ENCODE peak calls at places on chromosomes 11 and 22, in four cellular contexts. One of them, this sample, is unnamed.

GRCh38 chr11:9341638-9342137 is 27.3 kb upstream of the TMEM41B start:
- ATAC-seq in GM23338: no peak
- ATAC-seq in Panc1: no peak
- ATAC-seq in HCT116: no peak
- ATAC-seq in this sample: no peak

GRCh38 chr11:2463766-2464277 is 19.0 kb downstream of the KCNQ1 start:
- ATAC-seq in GM23338: no peak
- ATAC-seq in Panc1: no peak
- ATAC-seq in HCT116: peak; percentile 31
- ATAC-seq in this sample: no peak

GRCh38 chr11:100999756-101000155 is 129.9 kb downstream of the PGR start:
- ATAC-seq in GM23338: no peak
- ATAC-seq in Panc1: no peak
- ATAC-seq in HCT116: no peak
- ATAC-seq in this sample: no peak

GRCh38 chr11:103988595-103988969 is 47.9 kb upstream of the DDI1 start:
- ATAC-seq in GM23338: no peak
- ATAC-seq in Panc1: no peak
- ATAC-seq in HCT116: no peak
- ATAC-seq in this sample: no peak

GRCh38 chr22:40434101-40434500 is 63.7 kb downstream of the SGSM3 start:
- ATAC-seq in GM23338: no peak
- ATAC-seq in Panc1: no peak
- ATAC-seq in HCT116: no peak
- ATAC-seq in this sample: no peak

GRCh38 chr22:38757464-38757757 is 1.6 kb upstream of the SUN2 start:
- ATAC-seq in GM23338: no peak
- ATAC-seq in Panc1: no peak
- ATAC-seq in HCT116: no peak
- ATAC-seq in this sample: no peak

GRCh38 chr22:33908201-33909074 is 11.8 kb downstream of the LARGE1 start:
- ATAC-seq in GM23338: no peak
- ATAC-seq in Panc1: no peak
- ATAC-seq in HCT116: no peak
- ATAC-seq in this sample: no peak

GRCh38 chr22:17980638-17981051 is 43.7 kb downstream of the MICAL3 start:
- ATAC-seq in GM23338: no peak
- ATAC-seq in Panc1: no peak
- ATAC-seq in HCT116: no peak
- ATAC-seq in this sample: peak; percentile 36

GRCh38 chr11:129436573-129436972 is 60.9 kb downstream of the BARX2 start:
- ATAC-seq in GM23338: no peak
- ATAC-seq in Panc1: no peak
- ATAC-seq in HCT116: no peak
- ATAC-seq in this sample: no peak

GRCh38 chr11:104238916-104239315 is 75.0 kb upstream of the PDGFD start:
- ATAC-seq in GM23338: no peak
- ATAC-seq in Panc1: no peak
- ATAC-seq in HCT116: no peak
- ATAC-seq in this sample: no peak

GRCh38 chr11:2380396-2380795 is 3.3 kb downstream of the CD81 start:
- ATAC-seq in GM23338: no peak
- ATAC-seq in Panc1: no peak
- ATAC-seq in HCT116: no peak
- ATAC-seq in this sample: no peak

GRCh38 chr11:65802841-65803240 is 16.0 kb downstream of the OVOL1 start:
- ATAC-seq in GM23338: no peak
- ATAC-seq in Panc1: no peak
- ATAC-seq in HCT116: no peak
- ATAC-seq in this sample: no peak

GRCh38 chr11:62665630-62666258 is 632 bp downstream of the CSKMT start:
- ATAC-seq in GM23338: peak; percentile 2
- ATAC-seq in Panc1: peak; percentile 7
- ATAC-seq in HCT116: peak; percentile 12
- ATAC-seq in this sample: peak; percentile 39
- TF ChIP-seq POLR2AphosphoS5 in GM23338: no peak
- TF ChIP-seq POLR2AphosphoS5 in Panc1: no peak
- TF ChIP-seq POLR2AphosphoS5 in HCT116: peak; percentile 54
- TF ChIP-seq POLR2AphosphoS5 in this sample: no peak

GRCh38 chr11:19595840-19596751 is 116.5 kb upstream of the NAV2 start:
- ATAC-seq in GM23338: no peak
- ATAC-seq in Panc1: peak; percentile 70
- ATAC-seq in HCT116: peak; percentile 20
- ATAC-seq in this sample: peak; percentile 73
- TF ChIP-seq POLR2AphosphoS5 in GM23338: no peak
- TF ChIP-seq POLR2AphosphoS5 in Panc1: no peak
- TF ChIP-seq POLR2AphosphoS5 in HCT116: no peak
- TF ChIP-seq POLR2AphosphoS5 in this sample: peak; percentile 41

GRCh38 chr22:49139492-49140151 is 688.1 kb downstream of the BRD1 start:
- ATAC-seq in GM23338: no peak
- ATAC-seq in Panc1: no peak
- ATAC-seq in HCT116: no peak
- ATAC-seq in this sample: no peak

GRCh38 chr22:49136041-49136815 is 691.4 kb downstream of the BRD1 start:
- ATAC-seq in GM23338: no peak
- ATAC-seq in Panc1: no peak
- ATAC-seq in HCT116: no peak
- ATAC-seq in this sample: no peak

GRCh38 chr22:49136816-49137180 is 690.9 kb downstream of the BRD1 start:
- ATAC-seq in GM23338: no peak
- ATAC-seq in Panc1: no peak
- ATAC-seq in HCT116: no peak
- ATAC-seq in this sample: no peak

GRCh38 chr22:49137216-49137840 is 690.3 kb downstream of the BRD1 start:
- ATAC-seq in GM23338: no peak
- ATAC-seq in Panc1: no peak
- ATAC-seq in HCT116: no peak
- ATAC-seq in this sample: no peak

DNA sequence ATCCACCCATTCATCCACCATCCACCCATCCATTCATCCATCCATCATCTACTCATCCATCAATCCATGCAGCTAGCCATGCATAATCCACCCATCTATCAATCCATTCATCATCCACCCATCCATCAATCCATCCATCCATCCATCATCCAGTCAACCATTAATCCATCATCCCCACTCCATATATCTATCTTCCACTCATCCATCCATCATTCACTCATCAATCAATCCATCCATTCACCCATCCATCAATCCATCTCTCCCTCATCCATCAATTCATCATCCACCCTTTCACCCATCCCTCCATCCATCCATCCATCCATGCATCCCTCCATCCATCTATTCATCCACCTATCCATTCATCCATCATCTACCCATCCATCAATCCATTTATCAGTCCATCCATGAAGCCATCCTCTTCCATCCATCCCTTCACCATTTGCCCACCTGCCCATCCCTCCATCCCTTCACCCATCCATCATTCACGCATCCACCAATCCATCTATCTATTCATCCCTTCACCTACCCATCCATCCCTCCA is 689.4 kb downstream of the BRD1 start:
- ATAC-seq in GM23338: no peak
- ATAC-seq in Panc1: no peak
- ATAC-seq in HCT116: no peak
- ATAC-seq in this sample: no peak
- TF ChIP-seq POLR2AphosphoS5 in GM23338: no peak
- TF ChIP-seq POLR2AphosphoS5 in Panc1: no peak
- TF ChIP-seq POLR2AphosphoS5 in HCT116: no peak
- TF ChIP-seq POLR2AphosphoS5 in this sample: no peak

GRCh38 chr11:73317373-73317772 is 9.3 kb downstream of the ARHGEF17 start:
- ATAC-seq in GM23338: no peak
- ATAC-seq in Panc1: no peak
- ATAC-seq in HCT116: no peak
- ATAC-seq in this sample: peak; percentile 52
- TF ChIP-seq POLR2AphosphoS5 in GM23338: no peak
- TF ChIP-seq POLR2AphosphoS5 in Panc1: no peak
- TF ChIP-seq POLR2AphosphoS5 in HCT116: no peak
- TF ChIP-seq POLR2AphosphoS5 in this sample: peak; percentile 95

DNA sequence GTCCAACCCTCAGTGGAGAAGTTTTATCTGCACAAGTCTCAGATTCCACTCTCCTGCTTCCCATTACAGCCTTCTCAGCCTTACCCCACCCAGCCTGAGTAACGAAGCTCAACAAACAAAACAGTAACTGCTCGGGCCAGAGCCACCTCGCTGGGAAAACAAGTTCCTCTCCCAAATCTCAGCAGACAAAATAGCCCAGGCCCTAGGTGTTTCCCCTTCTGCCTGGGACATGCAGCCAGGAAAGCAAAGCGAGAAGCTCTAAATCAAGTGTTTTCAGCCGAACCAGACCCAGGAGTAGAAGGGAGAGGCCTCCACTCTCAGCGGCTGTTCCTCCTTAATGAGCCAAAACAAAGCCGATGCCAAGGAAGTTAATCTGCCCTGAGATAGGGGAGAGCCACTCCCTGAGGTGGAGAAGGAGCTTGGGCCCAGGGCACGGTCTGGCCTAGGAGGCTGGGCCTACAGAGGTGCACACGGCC is 44.0 kb downstream of the LIF start:
- ATAC-seq in GM23338: no peak
- ATAC-seq in Panc1: no peak
- ATAC-seq in HCT116: no peak
- ATAC-seq in this sample: peak; percentile 18
- TF ChIP-seq POLR2AphosphoS5 in GM23338: no peak
- TF ChIP-seq POLR2AphosphoS5 in Panc1: no peak
- TF ChIP-seq POLR2AphosphoS5 in HCT116: no peak
- TF ChIP-seq POLR2AphosphoS5 in this sample: no peak

DNA sequence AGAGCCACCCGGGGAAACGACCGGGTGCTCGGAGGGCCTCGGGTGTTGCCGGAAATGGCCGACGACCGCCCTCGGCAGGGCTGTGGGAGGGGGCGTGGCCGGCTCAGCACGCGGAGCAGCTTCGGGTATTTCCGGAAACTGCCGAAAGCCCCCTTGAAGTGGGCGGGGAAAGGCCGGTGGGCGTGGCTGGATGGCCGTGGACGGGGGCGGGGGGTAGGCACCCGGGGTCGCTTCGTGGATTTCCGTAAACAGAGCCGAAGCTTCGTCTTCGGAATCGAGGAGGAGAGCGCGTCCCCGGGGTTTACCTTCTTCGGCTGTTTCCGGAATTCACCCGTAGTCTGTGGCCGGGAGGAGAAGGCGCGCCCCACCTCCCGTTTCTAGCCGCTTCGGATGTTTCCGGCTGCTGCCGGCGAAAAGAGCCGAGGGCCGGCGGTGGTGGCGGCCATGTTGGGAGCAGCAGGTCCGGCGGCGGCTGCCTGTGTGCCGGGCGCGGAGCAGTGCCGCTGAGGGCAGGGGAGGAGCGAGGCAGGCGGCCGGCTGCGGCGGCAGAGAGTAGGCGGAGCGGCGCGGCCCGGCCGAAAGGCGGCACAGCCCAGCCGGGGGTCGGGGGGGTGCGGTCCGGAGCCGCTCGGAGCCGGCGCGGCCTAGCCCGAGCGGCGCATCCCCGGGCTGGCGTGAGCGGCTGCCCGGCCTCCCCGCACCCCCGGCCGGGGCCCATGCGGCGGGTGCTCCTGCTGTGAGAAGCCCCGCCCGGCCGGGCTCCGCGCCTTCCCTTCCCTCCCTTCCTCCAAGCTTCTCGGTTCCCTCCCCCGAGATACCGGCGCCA is at the start of gene MARK2:
- ATAC-seq in GM23338: peak; percentile 67
- ATAC-seq in Panc1: peak; percentile 92
- ATAC-seq in HCT116: peak; percentile 90
- ATAC-seq in this sample: peak; percentile 92
- TF ChIP-seq POLR2AphosphoS5 in GM23338: peak; percentile 69
- TF ChIP-seq POLR2AphosphoS5 in Panc1: peak; percentile 69
- TF ChIP-seq POLR2AphosphoS5 in HCT116: peak; percentile 72
- TF ChIP-seq POLR2AphosphoS5 in this sample: peak; percentile 47

DNA sequence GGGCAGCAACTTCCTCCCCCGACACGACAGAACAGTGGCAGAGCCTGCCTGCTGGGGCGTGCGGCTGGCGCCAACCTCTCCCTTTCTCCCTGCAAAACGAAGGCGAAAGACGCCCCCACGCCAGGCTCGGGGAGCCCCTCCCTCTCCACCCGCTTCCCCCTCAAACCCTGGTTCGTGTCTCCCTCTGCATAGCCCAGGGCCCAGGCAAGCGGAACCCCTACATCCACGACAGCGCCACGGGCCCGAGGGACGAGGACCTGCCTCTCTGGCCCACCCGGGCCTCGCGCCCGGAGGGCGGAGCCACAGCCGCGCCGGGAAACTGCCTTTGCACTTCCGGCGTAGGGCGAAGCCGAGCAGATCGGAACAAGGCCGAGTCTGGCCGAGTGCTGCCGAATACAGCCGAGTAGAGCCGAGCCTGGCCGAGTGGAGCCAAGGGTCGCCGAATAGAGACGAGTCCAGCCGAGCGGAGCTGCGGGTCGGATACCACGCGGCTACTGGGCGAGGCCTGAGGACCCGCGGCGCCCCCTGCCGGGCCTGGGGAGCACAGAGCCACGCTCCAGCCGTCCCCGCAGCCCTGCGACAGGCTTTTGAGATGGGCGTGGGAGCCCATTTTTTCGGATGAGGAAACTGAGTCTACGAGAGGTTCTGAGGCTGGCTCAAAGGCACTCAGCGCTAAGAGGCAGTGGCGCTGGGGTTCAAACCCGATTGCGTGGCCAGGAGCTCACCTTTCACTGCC is 11.2 kb upstream of the C1QTNF6 start:
- ATAC-seq in GM23338: peak; percentile 92
- ATAC-seq in Panc1: peak; percentile 90
- ATAC-seq in HCT116: peak; percentile 88
- ATAC-seq in this sample: peak; percentile 93
- TF ChIP-seq POLR2AphosphoS5 in GM23338: peak; percentile 96
- TF ChIP-seq POLR2AphosphoS5 in Panc1: peak; percentile 77
- TF ChIP-seq POLR2AphosphoS5 in HCT116: peak; percentile 92
- TF ChIP-seq POLR2AphosphoS5 in this sample: peak; percentile 98

This sample was measured in gastroesophageal sphincter.